ENCODE peak calls at places on chromosomes 1 and 21, in five cellular contexts. Z is EH, R is germinal center, Y is substantia nigra, C is H7. S is an unnamed sample.

GRCh38 chr21:34630536-34631143 is 15.7 kb upstream of the RCAN1 start:
- DNase-seq in Z (peak; percentile 63), C (peak; percentile 64), Y (no peak), R (peak; percentile 58), S (no peak)

GRCh38 chr1:110176299-110176956 is 26.1 kb downstream of the SLC6A17 start:
- DNase-seq in R (no peak), Z (peak; percentile 11), Y (peak; percentile 25), C (peak; percentile 12), S (peak; percentile 89)

GRCh38 chr1:214445846-214446614 is 105.4 kb downstream of the PTPN14 start:
- DNase-seq in R (no peak), C (no peak), Z (peak; percentile 97), Y (no peak), S (no peak)

GRCh38 chr1:37795340-37796110 is 1.9 kb downstream of the MANEAL start:
- DNase-seq in R (peak; percentile 58), C (peak; percentile 95), Y (peak; percentile 27), Z (peak; percentile 38), S (no peak)

GRCh38 chr1:219422811-219423598 is 189.9 kb downstream of the ZC3H11B start:
- DNase-seq in Y (no peak), Z (peak; percentile 55), R (no peak), C (no peak), S (no peak)

GRCh38 chr1:151802372-151802771 is 2.8 kb downstream of the LINGO4 start:
- DNase-seq in Z (no peak), C (peak; percentile 7), R (no peak), Y (no peak), S (no peak)

GRCh38 chr1:228166170-228166936 is 749 bp downstream of the IBA57 start:
- DNase-seq in Y (peak; percentile 80), Z (peak; percentile 78), C (peak; percentile 83), R (peak; percentile 62), S (no peak)

GRCh38 chr1:160157174-160157573 is 5.8 kb downstream of the ATP1A4 start:
- DNase-seq in Z (no peak), C (no peak), Y (no peak), R (no peak), S (no peak)

GRCh38 chr21:28086861-28087581 is 905.7 kb downstream of the LTN1 start:
- DNase-seq in Y (no peak), C (no peak), R (no peak), Z (no peak), S (no peak)

GRCh38 chr1:231232870-231233734 is 7.9 kb upstream of the GNPAT start:
- DNase-seq in Y (no peak), R (peak; percentile 26), C (no peak), Z (no peak), S (no peak)

GRCh38 chr1:8629241-8630091 is 188.0 kb downstream of the RERE start:
- DNase-seq in Z (peak; percentile 42), Y (no peak), R (peak; percentile 54), C (no peak), S (no peak)

GRCh38 chr1:225612265-225612664 is 40.7 kb downstream of the ENAH start:
- DNase-seq in Z (no peak), Y (no peak), C (no peak), R (no peak), S (no peak)

GRCh38 chr1:243443557-243443956 is 187.7 kb downstream of the SDCCAG8 start:
- DNase-seq in Z (no peak), Y (no peak), R (no peak), C (no peak), S (no peak)

GRCh38 chr1:15804060-15804459 is 3.4 kb downstream of the UQCRHL start:
- DNase-seq in C (peak; percentile 4), Y (no peak), R (no peak), Z (no peak), S (no peak)

GRCh38 chr1:38973659-38974437 is 17.2 kb upstream of the AKIRIN1 start:
- DNase-seq in Z (no peak), Y (no peak), R (no peak), C (no peak), S (no peak)

GRCh38 chr1:163069655-163070277 is 605 bp downstream of the RGS4 start:
- DNase-seq in Y (no peak), Z (no peak), R (no peak), C (no peak), S (no peak)

GRCh38 chr1:20349971-20350370 is 59.3 kb downstream of the VWA5B1 start:
- DNase-seq in R (no peak), Z (no peak), Y (no peak), C (no peak), S (no peak)

GRCh38 chr1:14987829-14988603 is 165.5 kb upstream of the TMEM51 start:
- DNase-seq in R (no peak), C (peak; percentile 63), Y (no peak), Z (no peak), S (no peak)

GRCh38 chr21:41632748-41633475 is 125.0 kb upstream of the TMPRSS2 start:
- DNase-seq in R (no peak), C (no peak), Y (no peak), Z (no peak), S (no peak)

GRCh38 chr1:70468180-70468579 is 57.1 kb downstream of the CTH start:
- DNase-seq in R (no peak), Y (no peak), Z (no peak), C (no peak), S (no peak)

GRCh38 chr1:52139817-52140540 is 1.9 kb upstream of the ZFYVE9 start:
- DNase-seq in R (peak; percentile 8), C (no peak), Z (peak; percentile 81), Y (no peak), S (no peak)

GRCh38 chr1:212433577-212434462 is 1.1 kb downstream of the NENF start:
- DNase-seq in Y (no peak), Z (peak; percentile 22), R (no peak), C (peak; percentile 47), S (no peak)

S was measured in posterior cingulate gyrus.